ENCODE peak calls at places on chromosomes 6 and 20, in eight cellular contexts. R is HT-29, F is GM04504, W is activated T-cell treated with anti-CD3 and anti-CD28 coated beads for 1 hour, E is T-helper 1 cell, S is cardiac muscle cell, T is T-helper 2 cell, M is fibroblast of villous mesenchyme. Z is an unnamed sample.

GRCh38 chr20:44028868-44029847 is 114.5 kb downstream of the TOX2 start:
- DNase-seq in S (no peak), T (no peak), F (no peak), W (no peak), R (no peak), M (no peak), E (no peak), Z (no peak)

GRCh38 chr6:23174781-23175361 is 605.5 kb downstream of the HDGFL1 start:
- DNase-seq in F (peak; percentile 84), T (no peak), M (peak; percentile 92), R (no peak), S (peak; percentile 77), E (no peak), W (no peak), Z (peak; percentile 90)

GRCh38 chr20:15913661-15914060 is 659.6 kb downstream of the KIF16B start:
- DNase-seq in S (no peak), E (no peak), T (no peak), W (no peak), R (no peak), F (no peak), M (no peak), Z (no peak)

GRCh38 chr20:25867776-25868649 is 171.4 kb upstream of the ZNF337 start:
- DNase-seq in M (peak; percentile 63), E (peak; percentile 69), W (peak; percentile 61), S (peak; percentile 88), R (no peak), T (peak; percentile 47), F (no peak), Z (no peak)

GRCh38 chr20:20743511-20744169 is 31.2 kb upstream of the RALGAPA2 start:
- DNase-seq in S (peak; percentile 84), T (no peak), R (peak; percentile 62), W (no peak), M (no peak), F (no peak), E (no peak), Z (no peak)

GRCh38 chr20:57810511-57811372 is 100.9 kb upstream of the PMEPA1 start:
- DNase-seq in W (no peak), T (no peak), S (no peak), E (no peak), M (no peak), R (peak; percentile 69), F (no peak), Z (no peak)

GRCh38 chr20:3739926-3740599 is 7.6 kb downstream of the HSPA12B start:
- DNase-seq in S (no peak), F (no peak), T (no peak), W (no peak), M (no peak), E (no peak), R (no peak), Z (no peak)

GRCh38 chr6:154932562-154933027 is 62.5 kb upstream of the TIAM2 start:
- DNase-seq in R (peak; percentile 14), F (peak; percentile 82), S (peak; percentile 58), W (no peak), M (peak; percentile 89), E (no peak), T (no peak), Z (peak; percentile 37)

GRCh38 chr6:148146717-148147116 is 195.9 kb upstream of the SASH1 start:
- DNase-seq in S (peak; percentile 23), E (peak; percentile 14), T (no peak), F (no peak), M (no peak), W (no peak), R (peak; percentile 7), Z (no peak)

GRCh38 chr20:5118220-5119142 is 1.3 kb downstream of the PCNA start:
- DNase-seq in E (no peak), F (no peak), S (no peak), T (no peak), R (peak; percentile 30), M (no peak), W (no peak), Z (no peak)

GRCh38 chr6:75524322-75524972 is 30.8 kb upstream of the FILIP1 start:
- DNase-seq in E (no peak), S (peak; percentile 84), R (peak; percentile 83), F (peak; percentile 44), T (no peak), M (peak; percentile 92), W (no peak), Z (peak; percentile 73)

GRCh38 chr6:88480822-88481221 is 314.7 kb upstream of the CNR1 start:
- DNase-seq in T (no peak), M (no peak), R (no peak), W (no peak), E (no peak), F (no peak), S (no peak), Z (no peak)

GRCh38 chr6:1388081-1388926 is 1.1 kb upstream of the FOXF2 start:
- DNase-seq in W (no peak), M (no peak), R (no peak), T (no peak), S (no peak), E (no peak), F (no peak), Z (no peak)

GRCh38 chr6:43113431-43114260 is 37.5 kb downstream of the PTK7 start:
- DNase-seq in W (no peak), S (no peak), R (peak; percentile 28), M (peak; percentile 51), E (no peak), T (no peak), F (no peak), Z (no peak)

GRCh38 chr6:15553031-15553430 is 109.8 kb downstream of the DTNBP1 start:
- DNase-seq in E (no peak), W (no peak), R (no peak), F (no peak), T (no peak), S (no peak), M (no peak), Z (no peak)

GRCh38 chr6:170202416-170203135 is 88.3 kb downstream of the DLL1 start:
- DNase-seq in E (no peak), T (no peak), S (no peak), F (no peak), W (no peak), M (no peak), R (no peak), Z (no peak)

GRCh38 chr20:56418385-56418861 is 6.4 kb downstream of the CASS4 start:
- DNase-seq in F (no peak), E (no peak), R (no peak), T (no peak), W (no peak), S (peak; percentile 14), M (peak; percentile 39), Z (no peak)

GRCh38 chr20:47506850-47507249 is 5.2 kb downstream of the NCOA3 start:
- DNase-seq in R (no peak), M (no peak), S (no peak), E (no peak), T (no peak), W (no peak), F (no peak), Z (no peak)

GRCh38 chr6:144797881-144798589 is 512.9 kb downstream of the UTRN start:
- DNase-seq in M (peak; percentile 77), F (peak; percentile 70), E (no peak), T (no peak), W (no peak), S (peak; percentile 27), R (peak; percentile 32), Z (peak; percentile 70)

GRCh38 chr6:26555505-26556262 is 17.5 kb downstream of the HMGN4 start:
- DNase-seq in R (peak; percentile 28), W (no peak), E (no peak), S (peak; percentile 48), F (no peak), T (no peak), M (no peak), Z (no peak)

GRCh38 chr6:56766806-56767178 is 124.1 kb upstream of the DST start:
- DNase-seq in F (no peak), E (no peak), W (no peak), T (no peak), M (peak; percentile 78), S (peak; percentile 43), R (no peak), Z (peak; percentile 42)

GRCh38 chr6:26536571-26537159 is 1.5 kb upstream of the HMGN4 start:
- DNase-seq in E (no peak), W (no peak), M (peak; percentile 69), F (no peak), R (no peak), T (no peak), S (peak; percentile 79), Z (no peak)

GRCh38 chr6:40044196-40044595 is 109.9 kb upstream of the MOCS1 start:
- DNase-seq in F (no peak), W (no peak), E (no peak), R (no peak), T (no peak), M (no peak), S (no peak), Z (no peak)

GRCh38 chr6:135267085-135267484 is 86.0 kb downstream of the MYB start:
- DNase-seq in R (peak; percentile 92), M (no peak), F (no peak), W (no peak), T (no peak), E (no peak), S (no peak), Z (no peak)

GRCh38 chr6:168270274-168271174 is 49.1 kb downstream of the DACT2 start:
- DNase-seq in R (no peak), W (no peak), T (no peak), M (no peak), S (no peak), E (no peak), F (no peak), Z (no peak)

GRCh38 chr20:46348231-46348803 is 40.0 kb upstream of the CDH22 start:
- DNase-seq in E (no peak), S (peak; percentile 67), R (no peak), F (no peak), T (no peak), W (no peak), M (peak; percentile 29), Z (no peak)

Z was measured in AG04449.